ENCODE peak calls at places on chromosome 2, in nine cellular contexts. F, Z, U, T, O, A, S, R and L are unnamed samples.

GRCh38 chr2:200310545-200310971 is 4.1 kb downstream of the SPATS2L start:
- DNase-seq in F (no peak), Z (no peak), U (no peak), T (no peak), O (no peak), A (no peak), S (no peak), R (no peak), L (no peak)

GRCh38 chr2:46875226-46875899 is 40.2 kb downstream of the MCFD2 start:
- DNase-seq in F (peak), Z (no peak), U (no peak), T (no peak), O (peak), A (no peak), S (no peak), R (no peak), L (no peak)

GRCh38 chr2:106065983-106066826 is 127.9 kb downstream of the UXS1 start:
- DNase-seq in F (no peak), Z (no peak), U (no peak), T (no peak), O (no peak), A (no peak), S (no peak), R (no peak), L (no peak)

GRCh38 chr2:189116059-189116458 is 63.5 kb downstream of the COL5A2 start:
- DNase-seq in F (no peak), Z (no peak), U (no peak), T (peak), O (no peak), A (no peak), S (no peak), R (no peak), L (no peak)

GRCh38 chr2:207746131-207746530 is 23.6 kb downstream of the FZD5 start:
- DNase-seq in F (no peak), Z (peak), U (no peak), T (peak), O (peak), A (no peak), S (peak), R (peak), L (peak)

GRCh38 chr2:234829074-234829455 is 122.8 kb upstream of the SH3BP4 start:
- DNase-seq in F (no peak), Z (no peak), U (no peak), T (no peak), O (no peak), A (no peak), S (peak), R (no peak), L (no peak)

GRCh38 chr2:218811382-218811781 is 20.2 kb downstream of the PRKAG3 start:
- DNase-seq in F (no peak), Z (no peak), U (no peak), T (no peak), O (no peak), A (no peak), S (no peak), R (no peak), L (no peak)

GRCh38 chr2:105437708-105438103 is 38.9 kb upstream of the FHL2 start:
- DNase-seq in F (no peak), Z (no peak), U (no peak), T (no peak), O (no peak), A (no peak), S (peak), R (peak), L (no peak)

GRCh38 chr2:240078631-240079030 is 25.3 kb upstream of the OR6B3 start:
- DNase-seq in F (no peak), Z (no peak), U (no peak), T (no peak), O (no peak), A (no peak), S (no peak), R (no peak), L (no peak)